ENCODE peak calls at places on chromosomes 11 and 22, in five cellular contexts. J, P, D, T and X are unnamed samples.

GRCh38 chr11:81869337-81870065 is 864.2 kb downstream of the FAM181B start:
- DNase-seq in P (no peak), J (no peak), T (no peak), D (peak; percentile 73), X (no peak)

GRCh38 chr11:1051356-1052132 is 15.0 kb upstream of the MUC6 start:
- DNase-seq in P (no peak), J (no peak), T (no peak), D (no peak), X (no peak)

GRCh38 chr22:44906248-44906936 is 103.4 kb downstream of the PHF21B start:
- DNase-seq in T (no peak), J (no peak), D (no peak), P (no peak), X (no peak)

GRCh38 chr22:27358096-27358870 is 443.3 kb downstream of the MN1 start:
- DNase-seq in P (no peak), J (no peak), D (no peak), T (no peak), X (no peak)

GRCh38 chr11:77455740-77456139 is 18.2 kb downstream of the PAK1 start:
- DNase-seq in D (no peak), J (no peak), T (no peak), P (no peak), X (no peak)

GRCh38 chr11:65811764-65812475 is 21.8 kb upstream of the SNX32 start:
- DNase-seq in P (no peak), D (no peak), J (no peak), T (no peak), X (no peak)

GRCh38 chr11:128648711-128649110 is 45.2 kb upstream of the FLI1 start:
- DNase-seq in J (no peak), D (no peak), P (no peak), T (no peak), X (no peak)

GRCh38 chr11:124861670-124862069 is 3.6 kb upstream of the ROBO3 start:
- DNase-seq in J (no peak), P (no peak), T (no peak), D (no peak), X (no peak)

GRCh38 chr22:46769191-46769675 is 6.8 kb downstream of the TBC1D22A start:
- DNase-seq in J (no peak), P (no peak), D (no peak), T (no peak), X (no peak)

GRCh38 chr22:42959472-42960145 is 55.3 kb downstream of the PACSIN2 start:
- DNase-seq in J (peak; percentile 79), D (no peak), T (no peak), P (peak; percentile 56), X (no peak)

GRCh38 chr22:33748714-33749113 is 171.6 kb downstream of the LARGE1 start:
- DNase-seq in D (no peak), P (no peak), J (no peak), T (no peak), X (no peak)

GRCh38 chr22:18091916-18092526 is 14.2 kb downstream of the PEX26 start:
- DNase-seq in T (no peak), J (peak; percentile 73), P (no peak), D (no peak), X (peak; percentile 33)

GRCh38 chr11:46064221-46064620 is 57.0 kb downstream of the PHF21A start:
- DNase-seq in J (no peak), D (no peak), T (no peak), P (peak; percentile 8), X (no peak)

GRCh38 chr22:43133401-43133800 is 9.8 kb downstream of the MCAT start:
- DNase-seq in P (no peak), D (no peak), J (no peak), T (no peak), X (no peak)

GRCh38 chr22:27686534-27686933 is 115.0 kb downstream of the MN1 start:
- DNase-seq in D (no peak), J (peak; percentile 89), T (no peak), P (peak; percentile 20), X (no peak)

GRCh38 chr11:101718406-101718805 is 134.6 kb upstream of the TRPC6 start:
- DNase-seq in J (no peak), D (no peak), P (peak; percentile 13), T (no peak), X (no peak)

GRCh38 chr11:61417670-61418069 is 12.1 kb downstream of the CPSF7 start:
- DNase-seq in T (no peak), P (no peak), D (no peak), J (no peak), X (no peak)

GRCh38 chr11:125338435-125338834 is 157.6 kb downstream of the FEZ1 start:
- DNase-seq in D (no peak), P (no peak), T (no peak), J (no peak), X (no peak)

GRCh38 chr11:2511421-2512369 is 66.9 kb downstream of the KCNQ1 start:
- DNase-seq in T (no peak), P (no peak), J (peak; percentile 50), D (no peak), X (peak; percentile 19)

GRCh38 chr11:69905202-69905535 is 86.0 kb upstream of the FGF3 start:
- DNase-seq in D (no peak), P (no peak), T (no peak), J (no peak), X (no peak)

GRCh38 chr11:84947970-84948600 is 679.1 kb downstream of the DLG2 start:
- DNase-seq in T (no peak), J (no peak), D (no peak), P (no peak), X (no peak)

GRCh38 chr11:3947084-3947483 is 91.6 kb downstream of the STIM1 start:
- DNase-seq in D (peak; percentile 42), T (no peak), P (no peak), J (peak; percentile 74), X (no peak)

GRCh38 chr11:56296877-56297276 is 4.8 kb upstream of the OR8H1 start:
- DNase-seq in J (no peak), T (no peak), P (no peak), D (no peak), X (no peak)

GRCh38 chr22:44842417-44842816 is 90.0 kb downstream of the ARHGAP8 start:
- DNase-seq in T (no peak), D (no peak), P (no peak), J (no peak), X (no peak)

GRCh38 chr22:50305658-50306566 is 1.5 kb downstream of the PLXNB2 start:
- DNase-seq in D (no peak), T (no peak), P (peak; percentile 94), J (peak; percentile 88), X (peak; percentile 84)

GRCh38 chr11:119236490-119236889 is 30.4 kb downstream of the CBL start:
- DNase-seq in D (no peak), T (no peak), J (no peak), P (no peak), X (no peak)

GRCh38 chr11:59617876-59618275 is 2.3 kb upstream of the OSBP start:
- DNase-seq in J (no peak), T (no peak), P (no peak), D (no peak), X (no peak)

GRCh38 chr11:28910926-28911325 is 802.7 kb downstream of the METTL15 start:
- DNase-seq in P (no peak), T (no peak), D (no peak), J (no peak), X (no peak)

GRCh38 chr22:37566329-37566837 is 6.1 kb downstream of the CDC42EP1 start:
- DNase-seq in J (no peak), T (no peak), P (no peak), D (peak; percentile 40), X (no peak)

GRCh38 chr22:31586137-31586920 is 75.7 kb downstream of the PISD start:
- DNase-seq in T (no peak), D (no peak), P (no peak), J (no peak), X (no peak)

GRCh38 chr22:36010913-36011312 is 17.7 kb downstream of the RBFOX2 start:
- DNase-seq in T (no peak), D (no peak), J (no peak), P (no peak), X (no peak)

GRCh38 chr22:32880906-32881596 is 79.5 kb downstream of the TIMP3 start:
- DNase-seq in T (peak; percentile 6), J (peak; percentile 87), P (no peak), D (no peak), X (no peak)

GRCh38 chr11:22703040-22703439 is 36.6 kb downstream of the GAS2 start:
- DNase-seq in P (peak; percentile 59), T (no peak), D (no peak), J (no peak), X (no peak)

GRCh38 chr11:19351426-19351825 is 110.7 kb upstream of the E2F8 start:
- DNase-seq in D (no peak), T (no peak), P (no peak), J (no peak), X (no peak)

GRCh38 chr11:95257596-95257995 is 26.6 kb upstream of the SESN3 start:
- DNase-seq in D (no peak), P (no peak), T (no peak), J (no peak), X (no peak)

GRCh38 chr11:110435780-110436717 is 6.3 kb downstream of the FDX1 start:
- DNase-seq in J (no peak), T (no peak), P (no peak), D (no peak), X (no peak)

GRCh38 chr11:110434952-110435779 is 5.4 kb downstream of the FDX1 start:
- DNase-seq in J (no peak), P (no peak), T (no peak), D (no peak), X (no peak)

GRCh38 chr11:110431212-110432073 is 1.7 kb downstream of the FDX1 start:
- DNase-seq in P (no peak), T (no peak), D (no peak), J (no peak), X (no peak)

GRCh38 chr11:110432713-110433392 is 3.1 kb downstream of the FDX1 start:
- DNase-seq in P (no peak), T (no peak), J (no peak), D (no peak), X (no peak)

GRCh38 chr11:110433393-110434333 is 3.9 kb downstream of the FDX1 start:
- DNase-seq in P (no peak), T (no peak), D (no peak), J (no peak), X (no peak)
- TF ChIP-seq CTCF in P (peak; percentile 76), T (peak; percentile 81), D (peak; percentile 82), J (peak; percentile 77), X (no peak)

DNA sequence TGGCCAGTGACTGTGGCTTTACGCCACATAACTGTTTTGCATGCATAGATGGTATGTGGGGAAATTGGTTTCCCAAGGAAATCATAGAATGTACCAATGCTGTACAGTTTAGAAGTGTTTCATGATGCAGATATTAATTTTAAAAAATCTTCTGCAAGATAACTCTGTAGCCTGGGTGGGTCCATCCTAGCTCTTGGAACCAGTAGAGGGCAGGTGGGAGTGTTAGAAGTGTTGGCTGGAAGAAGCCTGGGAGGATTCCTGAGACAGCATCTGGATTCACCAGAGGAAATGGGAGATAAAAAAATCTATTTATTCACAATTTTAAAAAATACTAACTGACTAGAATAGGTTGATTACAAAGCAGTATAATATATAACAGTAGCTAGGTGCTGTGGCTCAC is 139.9 kb upstream of the GRIA4 start:
- DNase-seq in T (no peak), D (no peak), P (no peak), J (no peak), X (no peak)
- TF ChIP-seq CTCF in T (no peak), D (no peak), P (no peak), J (no peak), X (no peak)

GRCh38 chr11:133619973-133620372 is 87.7 kb upstream of the OPCML start:
- DNase-seq in D (no peak), P (no peak), T (no peak), J (no peak), X (no peak)
- TF ChIP-seq CTCF in D (no peak), P (no peak), T (peak; percentile 52), J (peak; percentile 36), X (no peak)

GRCh38 chr11:120660024-120660565 is 148.5 kb downstream of the GRIK4 start:
- DNase-seq in J (no peak), T (peak; percentile 32), D (no peak), P (peak; percentile 15), X (no peak)
- TF ChIP-seq CTCF in J (peak; percentile 45), T (peak; percentile 59), D (no peak), P (no peak), X (no peak)